ENCODE peak calls at places on chromosomes 11 and 22, in four cellular contexts. One of them, this sample, is unnamed.
A peak's percentile ranks its signal among the peaks of the same experiment; 100 is the strongest.

GRCh38 chr11:102345923-102346322 is 1.1 kb upstream of the BIRC2 start:
- DNase-seq in stimulated activated CD4-positive, alpha-beta T cell treated with anti-CD3 and anti-CD28 coated beads, Interleukin-1b, Interleukin-23, amount 100 ng/mL, for 1 hour: no peak
- DNase-seq in A549: peak; percentile 37
- DNase-seq in adrenal gland: no peak
- DNase-seq in this sample: no peak

GRCh38 chr22:38315801-38316339 is 1.4 kb downstream of the CSNK1E start:
- DNase-seq in stimulated activated CD4-positive, alpha-beta T cell treated with anti-CD3 and anti-CD28 coated beads, Interleukin-1b, Interleukin-23, amount 100 ng/mL, for 1 hour: no peak
- DNase-seq in A549: no peak
- DNase-seq in adrenal gland: no peak
- DNase-seq in this sample: no peak

GRCh38 chr11:43818220-43818619 is 62.4 kb upstream of the ALKBH3 start:
- DNase-seq in stimulated activated CD4-positive, alpha-beta T cell treated with anti-CD3 and anti-CD28 coated beads, Interleukin-1b, Interleukin-23, amount 100 ng/mL, for 1 hour: no peak
- DNase-seq in A549: no peak
- DNase-seq in adrenal gland: no peak
- DNase-seq in this sample: no peak

GRCh38 chr11:64974124-64974523 is 2.2 kb upstream of the MAJIN start:
- DNase-seq in stimulated activated CD4-positive, alpha-beta T cell treated with anti-CD3 and anti-CD28 coated beads, Interleukin-1b, Interleukin-23, amount 100 ng/mL, for 1 hour: no peak
- DNase-seq in A549: no peak
- DNase-seq in adrenal gland: no peak
- DNase-seq in this sample: no peak

GRCh38 chr11:114367244-114367957 is 32.9 kb downstream of the C11orf71 start:
- DNase-seq in stimulated activated CD4-positive, alpha-beta T cell treated with anti-CD3 and anti-CD28 coated beads, Interleukin-1b, Interleukin-23, amount 100 ng/mL, for 1 hour: no peak
- DNase-seq in A549: no peak
- DNase-seq in adrenal gland: no peak
- DNase-seq in this sample: no peak

GRCh38 chr11:93143186-93143585 is 54.6 kb downstream of the SLC36A4 start:
- DNase-seq in stimulated activated CD4-positive, alpha-beta T cell treated with anti-CD3 and anti-CD28 coated beads, Interleukin-1b, Interleukin-23, amount 100 ng/mL, for 1 hour: no peak
- DNase-seq in A549: no peak
- DNase-seq in adrenal gland: no peak
- DNase-seq in this sample: no peak

GRCh38 chr22:39278040-39278439 is 33.3 kb upstream of the PDGFB start:
- DNase-seq in stimulated activated CD4-positive, alpha-beta T cell treated with anti-CD3 and anti-CD28 coated beads, Interleukin-1b, Interleukin-23, amount 100 ng/mL, for 1 hour: no peak
- DNase-seq in A549: no peak
- DNase-seq in adrenal gland: peak; percentile 68
- DNase-seq in this sample: no peak

GRCh38 chr22:40485813-40486610 is 115.6 kb downstream of the SGSM3 start:
- DNase-seq in stimulated activated CD4-positive, alpha-beta T cell treated with anti-CD3 and anti-CD28 coated beads, Interleukin-1b, Interleukin-23, amount 100 ng/mL, for 1 hour: no peak
- DNase-seq in A549: no peak
- DNase-seq in adrenal gland: peak; percentile 70
- DNase-seq in this sample: no peak

GRCh38 chr11:59437770-59438169 is 1.5 kb downstream of the OR5A1 start:
- DNase-seq in stimulated activated CD4-positive, alpha-beta T cell treated with anti-CD3 and anti-CD28 coated beads, Interleukin-1b, Interleukin-23, amount 100 ng/mL, for 1 hour: no peak
- DNase-seq in A549: no peak
- DNase-seq in adrenal gland: no peak
- DNase-seq in this sample: no peak

GRCh38 chr11:108796551-108796950 is 131.7 kb downstream of the DDX10 start:
- DNase-seq in stimulated activated CD4-positive, alpha-beta T cell treated with anti-CD3 and anti-CD28 coated beads, Interleukin-1b, Interleukin-23, amount 100 ng/mL, for 1 hour: no peak
- DNase-seq in A549: no peak
- DNase-seq in adrenal gland: no peak
- DNase-seq in this sample: no peak

GRCh38 chr11:71253794-71254193 is 1.4 kb upstream of the SHANK2 start:
- DNase-seq in stimulated activated CD4-positive, alpha-beta T cell treated with anti-CD3 and anti-CD28 coated beads, Interleukin-1b, Interleukin-23, amount 100 ng/mL, for 1 hour: no peak
- DNase-seq in A549: no peak
- DNase-seq in adrenal gland: no peak
- DNase-seq in this sample: no peak

GRCh38 chr22:31089101-31090100 is 8.3 kb downstream of the SMTN start:
- DNase-seq in stimulated activated CD4-positive, alpha-beta T cell treated with anti-CD3 and anti-CD28 coated beads, Interleukin-1b, Interleukin-23, amount 100 ng/mL, for 1 hour: no peak
- DNase-seq in A549: peak; percentile 31
- DNase-seq in adrenal gland: peak; percentile 60
- DNase-seq in this sample: no peak

GRCh38 chr11:134439181-134439580 is 27.1 kb upstream of the B3GAT1 start:
- DNase-seq in stimulated activated CD4-positive, alpha-beta T cell treated with anti-CD3 and anti-CD28 coated beads, Interleukin-1b, Interleukin-23, amount 100 ng/mL, for 1 hour: no peak
- DNase-seq in A549: no peak
- DNase-seq in adrenal gland: peak; percentile 63
- DNase-seq in this sample: no peak

GRCh38 chr11:134412508-134413333 is 679 bp upstream of the B3GAT1 start:
- DNase-seq in stimulated activated CD4-positive, alpha-beta T cell treated with anti-CD3 and anti-CD28 coated beads, Interleukin-1b, Interleukin-23, amount 100 ng/mL, for 1 hour: no peak
- DNase-seq in A549: no peak
- DNase-seq in adrenal gland: no peak
- DNase-seq in this sample: no peak

GRCh38 chr11:111633248-111633647 is 31.0 kb downstream of the SIK2 start:
- DNase-seq in stimulated activated CD4-positive, alpha-beta T cell treated with anti-CD3 and anti-CD28 coated beads, Interleukin-1b, Interleukin-23, amount 100 ng/mL, for 1 hour: no peak
- DNase-seq in A549: no peak
- DNase-seq in adrenal gland: no peak
- DNase-seq in this sample: no peak

GRCh38 chr11:17599460-17599925 is 52.4 kb downstream of the OTOG start:
- DNase-seq in stimulated activated CD4-positive, alpha-beta T cell treated with anti-CD3 and anti-CD28 coated beads, Interleukin-1b, Interleukin-23, amount 100 ng/mL, for 1 hour: no peak
- DNase-seq in A549: no peak
- DNase-seq in adrenal gland: peak; percentile 29
- DNase-seq in this sample: peak; percentile 8

GRCh38 chr22:44204937-44205712 is 24.4 kb downstream of the PARVG start:
- DNase-seq in stimulated activated CD4-positive, alpha-beta T cell treated with anti-CD3 and anti-CD28 coated beads, Interleukin-1b, Interleukin-23, amount 100 ng/mL, for 1 hour: no peak
- DNase-seq in A549: no peak
- DNase-seq in adrenal gland: no peak
- DNase-seq in this sample: no peak

GRCh38 chr11:47280860-47281259 is 10.9 kb downstream of the MADD start:
- DNase-seq in stimulated activated CD4-positive, alpha-beta T cell treated with anti-CD3 and anti-CD28 coated beads, Interleukin-1b, Interleukin-23, amount 100 ng/mL, for 1 hour: no peak
- DNase-seq in A549: no peak
- DNase-seq in adrenal gland: no peak
- DNase-seq in this sample: no peak

GRCh38 chr11:135002236-135002635 is 590.2 kb upstream of the B3GAT1 start:
- DNase-seq in stimulated activated CD4-positive, alpha-beta T cell treated with anti-CD3 and anti-CD28 coated beads, Interleukin-1b, Interleukin-23, amount 100 ng/mL, for 1 hour: no peak
- DNase-seq in A549: no peak
- DNase-seq in adrenal gland: no peak
- DNase-seq in this sample: no peak

GRCh38 chr22:46057762-46058420 is 80.9 kb upstream of the WNT7B start:
- DNase-seq in stimulated activated CD4-positive, alpha-beta T cell treated with anti-CD3 and anti-CD28 coated beads, Interleukin-1b, Interleukin-23, amount 100 ng/mL, for 1 hour: no peak
- DNase-seq in A549: no peak
- DNase-seq in adrenal gland: peak; percentile 72
- DNase-seq in this sample: no peak

GRCh38 chr22:37752189-37753061 is 55.3 kb upstream of the GCAT start:
- DNase-seq in stimulated activated CD4-positive, alpha-beta T cell treated with anti-CD3 and anti-CD28 coated beads, Interleukin-1b, Interleukin-23, amount 100 ng/mL, for 1 hour: no peak
- DNase-seq in A549: peak; percentile 94
- DNase-seq in adrenal gland: peak; percentile 96
- DNase-seq in this sample: peak; percentile 85

GRCh38 chr22:47626428-47627390 is 864.3 kb downstream of the TBC1D22A start:
- DNase-seq in stimulated activated CD4-positive, alpha-beta T cell treated with anti-CD3 and anti-CD28 coated beads, Interleukin-1b, Interleukin-23, amount 100 ng/mL, for 1 hour: no peak
- DNase-seq in A549: peak; percentile 25
- DNase-seq in adrenal gland: peak; percentile 35
- DNase-seq in this sample: no peak

GRCh38 chr11:110176366-110177056 is 83.3 kb downstream of the ZC3H12C start:
- DNase-seq in stimulated activated CD4-positive, alpha-beta T cell treated with anti-CD3 and anti-CD28 coated beads, Interleukin-1b, Interleukin-23, amount 100 ng/mL, for 1 hour: no peak
- DNase-seq in A549: no peak
- DNase-seq in adrenal gland: peak; percentile 53
- DNase-seq in this sample: no peak

GRCh38 chr11:117188620-117189081 is 10.1 kb downstream of the SIDT2 start:
- DNase-seq in stimulated activated CD4-positive, alpha-beta T cell treated with anti-CD3 and anti-CD28 coated beads, Interleukin-1b, Interleukin-23, amount 100 ng/mL, for 1 hour: no peak
- DNase-seq in A549: no peak
- DNase-seq in adrenal gland: peak; percentile 61
- DNase-seq in this sample: no peak

GRCh38 chr11:92211576-92212167 is 12.9 kb upstream of the FAT3 start:
- DNase-seq in stimulated activated CD4-positive, alpha-beta T cell treated with anti-CD3 and anti-CD28 coated beads, Interleukin-1b, Interleukin-23, amount 100 ng/mL, for 1 hour: no peak
- DNase-seq in A549: peak; percentile 59
- DNase-seq in adrenal gland: peak; percentile 75
- DNase-seq in this sample: no peak

GRCh38 chr22:17143101-17143500 is 16.0 kb downstream of the HDHD5 start:
- DNase-seq in stimulated activated CD4-positive, alpha-beta T cell treated with anti-CD3 and anti-CD28 coated beads, Interleukin-1b, Interleukin-23, amount 100 ng/mL, for 1 hour: no peak
- DNase-seq in A549: no peak
- DNase-seq in adrenal gland: no peak
- DNase-seq in this sample: no peak

This sample was measured in mucosa of gallbladder.